ENCODE peak calls at places on chromosomes 12 and 14, in seven cellular contexts. One of them, this sample, is unnamed.

GRCh38 chr14:93137864-93138263 is 22.1 kb upstream of the ITPK1 start:
- DNase-seq in upper lobe of right lung: peak; percentile 86
- DNase-seq in HEK293T: peak; percentile 41
- DNase-seq in A172: no peak
- DNase-seq in activated CD8-positive, alpha-beta memory T cell treated with anti-CD3 and anti-CD28 coated beads, Interleukin-2, amount 50 U/mL, for 48 hours: no peak
- DNase-seq in NCI-H774: peak; percentile 56
- DNase-seq in GM19239: no peak
- DNase-seq in this sample: no peak

GRCh38 chr12:34292736-34293625 is 270.7 kb downstream of the ALG10 start:
- DNase-seq in upper lobe of right lung: peak; percentile 42
- DNase-seq in HEK293T: no peak
- DNase-seq in A172: no peak
- DNase-seq in activated CD8-positive, alpha-beta memory T cell treated with anti-CD3 and anti-CD28 coated beads, Interleukin-2, amount 50 U/mL, for 48 hours: no peak
- DNase-seq in NCI-H774: no peak
- DNase-seq in GM19239: no peak
- DNase-seq in this sample: no peak

GRCh38 chr14:37083599-37083998 is 88.8 kb downstream of the SLC25A21 start:
- DNase-seq in upper lobe of right lung: no peak
- DNase-seq in HEK293T: no peak
- DNase-seq in A172: no peak
- DNase-seq in activated CD8-positive, alpha-beta memory T cell treated with anti-CD3 and anti-CD28 coated beads, Interleukin-2, amount 50 U/mL, for 48 hours: no peak
- DNase-seq in NCI-H774: no peak
- DNase-seq in GM19239: no peak
- DNase-seq in this sample: no peak

GRCh38 chr14:72716471-72716870 is 177.4 kb downstream of the DPF3 start:
- DNase-seq in upper lobe of right lung: no peak
- DNase-seq in HEK293T: no peak
- DNase-seq in A172: no peak
- DNase-seq in activated CD8-positive, alpha-beta memory T cell treated with anti-CD3 and anti-CD28 coated beads, Interleukin-2, amount 50 U/mL, for 48 hours: no peak
- DNase-seq in NCI-H774: no peak
- DNase-seq in GM19239: no peak
- DNase-seq in this sample: no peak

GRCh38 chr12:13745100-13745678 is 236.2 kb downstream of the GRIN2B start:
- DNase-seq in upper lobe of right lung: no peak
- DNase-seq in HEK293T: no peak
- DNase-seq in A172: no peak
- DNase-seq in activated CD8-positive, alpha-beta memory T cell treated with anti-CD3 and anti-CD28 coated beads, Interleukin-2, amount 50 U/mL, for 48 hours: no peak
- DNase-seq in NCI-H774: no peak
- DNase-seq in GM19239: no peak
- DNase-seq in this sample: no peak

GRCh38 chr12:112207397-112207924 is 82.1 kb downstream of the TRAFD1 start:
- DNase-seq in upper lobe of right lung: no peak
- DNase-seq in HEK293T: no peak
- DNase-seq in A172: no peak
- DNase-seq in activated CD8-positive, alpha-beta memory T cell treated with anti-CD3 and anti-CD28 coated beads, Interleukin-2, amount 50 U/mL, for 48 hours: no peak
- DNase-seq in NCI-H774: no peak
- DNase-seq in GM19239: no peak
- DNase-seq in this sample: no peak

GRCh38 chr12:127108360-127109215 is 1158.4 kb upstream of the TMEM132C start:
- DNase-seq in upper lobe of right lung: peak; percentile 68
- DNase-seq in HEK293T: peak; percentile 38
- DNase-seq in A172: peak; percentile 70
- DNase-seq in activated CD8-positive, alpha-beta memory T cell treated with anti-CD3 and anti-CD28 coated beads, Interleukin-2, amount 50 U/mL, for 48 hours: peak; percentile 64
- DNase-seq in NCI-H774: peak; percentile 56
- DNase-seq in GM19239: no peak
- DNase-seq in this sample: peak; percentile 64

GRCh38 chr14:69580009-69580577 is 5.4 kb upstream of the CCDC177 start:
- DNase-seq in upper lobe of right lung: no peak
- DNase-seq in HEK293T: peak; percentile 65
- DNase-seq in A172: peak; percentile 9
- DNase-seq in activated CD8-positive, alpha-beta memory T cell treated with anti-CD3 and anti-CD28 coated beads, Interleukin-2, amount 50 U/mL, for 48 hours: no peak
- DNase-seq in NCI-H774: no peak
- DNase-seq in GM19239: no peak
- DNase-seq in this sample: no peak

GRCh38 chr12:91922139-91922538 is 223.5 kb downstream of the BTG1 start:
- DNase-seq in upper lobe of right lung: no peak
- DNase-seq in HEK293T: no peak
- DNase-seq in A172: no peak
- DNase-seq in activated CD8-positive, alpha-beta memory T cell treated with anti-CD3 and anti-CD28 coated beads, Interleukin-2, amount 50 U/mL, for 48 hours: no peak
- DNase-seq in NCI-H774: no peak
- DNase-seq in GM19239: no peak
- DNase-seq in this sample: no peak